ENCODE peak calls at places on chromosomes 16 and 17, in four cellular contexts. One of them, this sample, is unnamed.

GRCh38 chr16:28623172-28623711 is 13.4 kb upstream of the SULT1A1 start:
- DNase-seq in SK-N-SH: no peak
- DNase-seq in HepG2: no peak
- DNase-seq in GM12878: no peak
- DNase-seq in this sample: no peak

GRCh38 chr17:61543786-61544415 is 47.1 kb downstream of the NACA2 start:
- DNase-seq in GM12878: no peak
- DNase-seq in HepG2: no peak
- DNase-seq in SK-N-SH: no peak
- DNase-seq in this sample: no peak

GRCh38 chr16:52439171-52439701 is 107.7 kb downstream of the TOX3 start:
- DNase-seq in GM12878: no peak
- DNase-seq in HepG2: no peak
- DNase-seq in SK-N-SH: peak
- DNase-seq in this sample: no peak

GRCh38 chr17:50055426-50056216 is at the start of gene ITGA3:
- DNase-seq in HepG2: no peak
- DNase-seq in GM12878: no peak
- DNase-seq in SK-N-SH: peak
- DNase-seq in this sample: peak

GRCh38 chr17:58270476-58271290 is 10.1 kb downstream of the MPO start:
- DNase-seq in GM12878: no peak
- DNase-seq in HepG2: no peak
- DNase-seq in SK-N-SH: peak
- DNase-seq in this sample: peak

GRCh38 chr16:66935319-66936011 is at the start of gene CES2:
- DNase-seq in SK-N-SH: peak
- DNase-seq in HepG2: peak
- DNase-seq in GM12878: no peak
- DNase-seq in this sample: no peak

GRCh38 chr16:28193530-28194423 is 18.0 kb downstream of the XPO6 start:
- DNase-seq in HepG2: no peak
- DNase-seq in SK-N-SH: no peak
- DNase-seq in GM12878: no peak
- DNase-seq in this sample: no peak

GRCh38 chr17:12463102-12463501 is 202.6 kb upstream of the MYOCD start:
- DNase-seq in SK-N-SH: no peak
- DNase-seq in GM12878: no peak
- DNase-seq in HepG2: no peak
- DNase-seq in this sample: no peak

GRCh38 chr17:21278304-21279197 is 6.0 kb upstream of the MAP2K3 start:
- DNase-seq in GM12878: no peak
- DNase-seq in HepG2: no peak
- DNase-seq in SK-N-SH: no peak
- DNase-seq in this sample: no peak

GRCh38 chr17:78075545-78075944 is 53.0 kb downstream of the TMC6 start:
- DNase-seq in SK-N-SH: no peak
- DNase-seq in GM12878: no peak
- DNase-seq in HepG2: no peak
- DNase-seq in this sample: no peak

GRCh38 chr17:1153795-1154546 is 25.8 kb downstream of the ABR start:
- DNase-seq in GM12878: no peak
- DNase-seq in SK-N-SH: peak
- DNase-seq in HepG2: peak
- DNase-seq in this sample: peak

GRCh38 chr17:14303343-14304221 is 2.7 kb downstream of the HS3ST3B1 start:
- DNase-seq in HepG2: no peak
- DNase-seq in SK-N-SH: no peak
- DNase-seq in GM12878: no peak
- DNase-seq in this sample: no peak

GRCh38 chr17:62797959-62798358 is 10.2 kb downstream of the MARCHF10 start:
- DNase-seq in GM12878: no peak
- DNase-seq in HepG2: no peak
- DNase-seq in SK-N-SH: no peak
- DNase-seq in this sample: no peak

GRCh38 chr16:83624436-83625120 is 183.2 kb upstream of the HSBP1 start:
- DNase-seq in SK-N-SH: no peak
- DNase-seq in GM12878: no peak
- DNase-seq in HepG2: no peak
- DNase-seq in this sample: no peak

GRCh38 chr16:64094992-64095579 is 1026.8 kb downstream of the CDH11 start:
- DNase-seq in HepG2: no peak
- DNase-seq in SK-N-SH: no peak
- DNase-seq in GM12878: no peak
- DNase-seq in this sample: no peak

GRCh38 chr16:1678500-1679098 is 520 bp downstream of the JPT2 start:
- DNase-seq in HepG2: peak
- DNase-seq in GM12878: no peak
- DNase-seq in SK-N-SH: no peak
- DNase-seq in this sample: peak

GRCh38 chr17:40498281-40499084 is 2.9 kb downstream of the TNS4 start:
- DNase-seq in SK-N-SH: no peak
- DNase-seq in HepG2: no peak
- DNase-seq in GM12878: no peak
- DNase-seq in this sample: no peak

GRCh38 chr17:46915596-46915995 is 7.4 kb upstream of the GOSR2 start:
- DNase-seq in SK-N-SH: no peak
- DNase-seq in GM12878: no peak
- DNase-seq in HepG2: no peak
- DNase-seq in this sample: no peak

GRCh38 chr16:48291754-48292153 is 44.4 kb upstream of the ABCC11 start:
- DNase-seq in HepG2: no peak
- DNase-seq in GM12878: no peak
- DNase-seq in SK-N-SH: no peak
- DNase-seq in this sample: no peak

GRCh38 chr17:44518032-44518431 is 14.8 kb upstream of the GPATCH8 start:
- DNase-seq in SK-N-SH: no peak
- DNase-seq in GM12878: no peak
- DNase-seq in HepG2: no peak
- DNase-seq in this sample: no peak

GRCh38 chr17:74211141-74211928 is 2.0 kb upstream of the TTYH2 start:
- DNase-seq in SK-N-SH: no peak
- DNase-seq in GM12878: no peak
- DNase-seq in HepG2: no peak
- DNase-seq in this sample: no peak

GRCh38 chr17:46944931-46945330 is 22.0 kb downstream of the GOSR2 start:
- DNase-seq in HepG2: no peak
- DNase-seq in SK-N-SH: no peak
- DNase-seq in GM12878: no peak
- DNase-seq in this sample: no peak

GRCh38 chr16:69078073-69078472 is 27.4 kb upstream of the HAS3 start:
- DNase-seq in HepG2: no peak
- DNase-seq in GM12878: no peak
- DNase-seq in SK-N-SH: no peak
- DNase-seq in this sample: no peak

GRCh38 chr17:68861602-68862001 is 93.6 kb downstream of the ABCA8 start:
- DNase-seq in HepG2: no peak
- DNase-seq in GM12878: no peak
- DNase-seq in SK-N-SH: no peak
- DNase-seq in this sample: no peak

GRCh38 chr16:27242868-27243590 is 25.5 kb downstream of the NSMCE1 start:
- DNase-seq in GM12878: peak
- DNase-seq in HepG2: peak
- DNase-seq in SK-N-SH: no peak
- DNase-seq in this sample: no peak

GRCh38 chr16:89007371-89008249 is 30.6 kb upstream of the CBFA2T3 start:
- DNase-seq in SK-N-SH: no peak
- DNase-seq in HepG2: no peak
- DNase-seq in GM12878: no peak
- DNase-seq in this sample: no peak

GRCh38 chr17:61770752-61771533 is 92.4 kb downstream of the BRIP1 start:
- DNase-seq in HepG2: no peak
- DNase-seq in GM12878: no peak
- DNase-seq in SK-N-SH: no peak
- DNase-seq in this sample: no peak

GRCh38 chr17:8857919-8858318 is 9.6 kb downstream of the PIK3R6 start:
- DNase-seq in GM12878: peak
- DNase-seq in HepG2: no peak
- DNase-seq in SK-N-SH: no peak
- DNase-seq in this sample: no peak

GRCh38 chr16:71645450-71645849 is 19.5 kb downstream of the MARVELD3 start:
- DNase-seq in HepG2: peak
- DNase-seq in GM12878: no peak
- DNase-seq in SK-N-SH: peak
- DNase-seq in this sample: peak

GRCh38 chr16:71647391-71647790 is 21.4 kb downstream of the MARVELD3 start:
- DNase-seq in HepG2: no peak
- DNase-seq in GM12878: no peak
- DNase-seq in SK-N-SH: no peak
- DNase-seq in this sample: no peak

GRCh38 chr16:71648162-71648561 is 22.2 kb downstream of the MARVELD3 start:
- DNase-seq in SK-N-SH: no peak
- DNase-seq in HepG2: no peak
- DNase-seq in GM12878: no peak
- DNase-seq in this sample: no peak

DNA sequence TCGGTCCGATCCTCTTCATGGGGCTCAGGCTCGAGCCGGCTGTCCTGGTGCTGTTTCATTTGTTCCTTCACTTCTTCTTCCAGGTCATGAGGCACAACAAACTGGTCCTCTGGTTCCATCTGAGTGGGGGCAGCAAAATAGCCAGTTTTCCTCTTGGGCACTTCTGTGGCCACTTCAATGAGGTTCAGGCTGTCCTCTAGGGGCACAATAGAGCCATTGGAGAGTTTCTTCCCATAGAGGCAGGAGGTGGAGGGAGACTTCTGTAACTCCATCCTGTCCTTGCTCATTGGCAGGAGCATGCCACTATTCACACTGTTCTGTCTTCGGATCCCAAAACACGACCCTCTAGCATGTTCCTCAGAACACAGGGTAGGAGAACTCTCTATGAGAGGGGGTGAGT is 22.9 kb downstream of the MARVELD3 start:
- DNase-seq in HepG2: peak
- DNase-seq in GM12878: no peak
- DNase-seq in SK-N-SH: no peak
- DNase-seq in this sample: peak
- TF ChIP-seq FOXM1 in HepG2: no peak
- TF ChIP-seq FOXM1 in GM12878: no peak
- TF ChIP-seq FOXM1 in SK-N-SH: no peak
- TF ChIP-seq FOXM1 in this sample: no peak

GRCh38 chr17:80228477-80228876 is 8.2 kb downstream of the SLC26A11 start:
- DNase-seq in GM12878: no peak
- DNase-seq in HepG2: no peak
- DNase-seq in SK-N-SH: no peak
- DNase-seq in this sample: no peak
- TF ChIP-seq FOXM1 in GM12878: no peak
- TF ChIP-seq FOXM1 in HepG2: no peak
- TF ChIP-seq FOXM1 in SK-N-SH: no peak
- TF ChIP-seq FOXM1 in this sample: no peak

GRCh38 chr17:17188586-17188985 is 17.5 kb downstream of the PLD6 start:
- DNase-seq in GM12878: no peak
- DNase-seq in HepG2: no peak
- DNase-seq in SK-N-SH: no peak
- DNase-seq in this sample: no peak

GRCh38 chr17:17189559-17189958 is 16.6 kb downstream of the PLD6 start:
- DNase-seq in SK-N-SH: no peak
- DNase-seq in GM12878: no peak
- DNase-seq in HepG2: no peak
- DNase-seq in this sample: no peak

GRCh38 chr17:17186051-17186450 is 20.1 kb downstream of the PLD6 start:
- DNase-seq in SK-N-SH: no peak
- DNase-seq in HepG2: no peak
- DNase-seq in GM12878: no peak
- DNase-seq in this sample: no peak

GRCh38 chr17:17183744-17184143 is 22.4 kb downstream of the PLD6 start:
- DNase-seq in HepG2: no peak
- DNase-seq in GM12878: no peak
- DNase-seq in SK-N-SH: no peak
- DNase-seq in this sample: no peak

DNA sequence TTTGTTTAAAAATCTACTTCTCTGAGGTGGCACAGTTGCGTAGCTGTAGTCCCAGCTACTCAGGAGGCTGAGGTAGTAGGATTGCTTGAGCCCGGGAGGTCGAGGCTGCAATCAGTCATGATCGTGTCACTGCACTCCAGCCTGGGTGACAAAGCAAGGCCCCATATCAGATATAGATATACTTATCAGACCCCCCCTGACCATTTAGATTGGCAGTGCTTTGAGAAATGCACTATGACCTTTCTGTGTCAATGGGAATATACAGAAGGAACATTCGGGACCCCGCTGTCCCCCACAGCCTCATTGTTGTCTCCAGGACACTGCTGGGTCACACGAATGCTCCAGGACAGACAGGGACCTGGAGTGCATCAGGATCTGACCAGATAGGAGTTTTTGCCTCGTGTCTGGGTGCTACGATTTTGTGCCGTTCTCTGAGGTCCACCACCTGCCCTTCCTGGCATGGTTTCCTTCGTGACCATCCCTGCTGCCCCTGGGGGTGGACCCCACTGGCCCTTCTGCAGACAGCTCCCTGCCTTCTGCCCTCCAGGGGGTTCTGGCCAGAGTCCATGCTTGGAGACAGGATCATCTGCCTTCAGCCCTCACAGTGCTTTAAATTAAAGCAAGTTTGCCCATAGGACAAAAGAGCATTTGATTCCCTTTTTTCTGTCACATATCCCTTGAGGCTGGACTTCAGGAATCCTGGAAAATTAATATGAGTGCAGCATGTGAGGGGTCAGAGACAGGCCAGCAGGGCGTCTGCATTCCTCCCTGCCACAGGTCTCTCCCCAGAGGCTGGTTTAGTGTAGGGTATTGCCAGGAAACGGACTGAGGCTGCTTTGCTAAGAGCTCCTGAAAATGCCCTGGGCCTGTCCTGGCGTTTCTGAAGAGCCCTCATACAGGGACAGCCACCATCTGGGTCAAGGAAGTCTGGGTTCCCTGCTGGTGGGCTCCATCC is 19.3 kb downstream of the PLD6 start:
- DNase-seq in HepG2: no peak
- DNase-seq in GM12878: no peak
- DNase-seq in SK-N-SH: peak
- DNase-seq in this sample: no peak
- TF ChIP-seq FOXM1 in HepG2: no peak
- TF ChIP-seq FOXM1 in GM12878: no peak
- TF ChIP-seq FOXM1 in SK-N-SH: no peak
- TF ChIP-seq FOXM1 in this sample: no peak

DNA sequence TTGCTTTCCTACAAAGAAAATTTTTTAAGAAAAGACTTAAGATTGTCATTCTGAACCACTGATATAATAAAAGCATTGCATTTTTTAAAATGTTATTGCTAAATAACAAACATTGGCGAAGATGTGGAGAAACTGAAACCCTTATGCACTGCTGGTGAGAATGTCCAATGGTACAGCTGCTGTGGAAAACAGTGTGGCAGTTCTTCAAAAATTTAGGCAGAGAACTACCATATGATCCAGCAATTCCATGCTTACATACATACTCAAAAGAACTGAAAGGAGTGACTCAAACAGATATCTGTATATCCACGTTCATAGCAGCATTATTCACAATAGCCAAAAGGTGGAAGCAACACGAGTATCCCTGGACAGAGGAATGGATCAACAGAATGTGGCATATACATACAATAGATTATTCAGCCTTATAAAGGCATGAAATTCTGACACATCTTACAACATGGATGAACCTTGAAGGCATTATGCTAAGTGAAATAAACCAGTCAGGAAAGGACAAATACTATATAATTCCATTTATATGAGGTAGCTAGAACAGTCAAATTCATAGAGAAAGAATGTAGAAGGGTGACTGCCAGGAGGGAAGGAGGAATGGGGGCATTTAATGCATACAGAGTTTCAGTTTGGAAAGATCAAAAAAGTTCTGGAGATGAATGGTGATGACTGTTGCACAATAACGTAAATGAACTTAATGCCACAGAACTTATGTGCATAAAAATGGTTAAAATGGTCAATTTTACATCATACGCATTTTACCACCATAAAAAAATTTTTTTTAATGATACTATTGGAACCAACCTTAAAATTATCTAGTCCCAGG is 92.1 kb downstream of the CACNG1 start:
- DNase-seq in GM12878: no peak
- DNase-seq in SK-N-SH: no peak
- DNase-seq in HepG2: no peak
- DNase-seq in this sample: no peak
- TF ChIP-seq FOXM1 in GM12878: no peak
- TF ChIP-seq FOXM1 in SK-N-SH: no peak
- TF ChIP-seq FOXM1 in HepG2: no peak
- TF ChIP-seq FOXM1 in this sample: no peak

This sample was measured in HEK293T.